ENCODE peak calls at places on chromosomes 13 and 19, in four cellular contexts. E, Y, I and N are unnamed samples.

GRCh38 chr13:46817081-46817480 is 20.1 kb upstream of the ESD start:
- DNase-seq in Y (no peak), E (no peak), I (no peak), N (no peak)

GRCh38 chr19:31226536-31226935 is 122.7 kb downstream of the TSHZ3 start:
- DNase-seq in I (no peak), Y (no peak), E (no peak), N (no peak)

GRCh38 chr13:36421447-36421846 is 10.8 kb upstream of the CCNA1 start:
- DNase-seq in I (no peak), E (no peak), Y (no peak), N (no peak)

GRCh38 chr19:12703056-12703455 is 6.6 kb upstream of the FBXW9 start:
- DNase-seq in Y (no peak), I (no peak), E (peak), N (no peak)

GRCh38 chr13:31201341-31202024 is 1.7 kb downstream of the B3GLCT start:
- DNase-seq in Y (no peak), E (peak), I (no peak), N (no peak)

GRCh38 chr19:21328402-21328801 is 808 bp downstream of the ZNF708 start:
- DNase-seq in E (no peak), I (no peak), Y (no peak), N (no peak)

GRCh38 chr19:19458110-19458816 is 52.8 kb downstream of the GATAD2A start:
- DNase-seq in E (no peak), Y (no peak), I (no peak), N (no peak)

GRCh38 chr13:114131581-114132418 is 623 bp downstream of the RASA3 start:
- DNase-seq in I (no peak), Y (peak), E (no peak), N (no peak)

GRCh38 chr19:4538601-4538954 is 1.3 kb downstream of the LRG1 start:
- DNase-seq in I (no peak), Y (no peak), E (no peak), N (no peak)

GRCh38 chr13:30880756-30881155 is 25.3 kb upstream of the MEDAG start:
- DNase-seq in Y (no peak), I (no peak), E (peak), N (no peak)

GRCh38 chr13:45333973-45334922 is 6.7 kb downstream of the TPT1 start:
- DNase-seq in E (peak), Y (peak), I (no peak), N (peak)

GRCh38 chr13:102917019-102917418 is 71.2 kb downstream of the ERCC5 start:
- DNase-seq in I (no peak), E (no peak), Y (no peak), N (no peak)

GRCh38 chr19:46697142-46697960 is 19.6 kb downstream of the PRKD2 start:
- DNase-seq in E (peak), I (peak), Y (no peak), N (peak)

GRCh38 chr19:3360494-3361383 is 5.6 kb upstream of the NFIC start:
- DNase-seq in I (peak), E (no peak), Y (peak), N (peak)

GRCh38 chr13:45584816-45585215 is 30.7 kb downstream of the ERICH6B start:
- DNase-seq in I (no peak), Y (no peak), E (no peak), N (no peak)

GRCh38 chr19:17949956-17950309 is 17.0 kb upstream of the KCNN1 start:
- DNase-seq in Y (no peak), E (no peak), I (no peak), N (no peak)

GRCh38 chr13:111330211-111330610 is 9.8 kb downstream of the TEX29 start:
- DNase-seq in Y (no peak), E (no peak), I (no peak), N (no peak)

GRCh38 chr19:50203281-50204080 is at the start of gene MYH14:
- DNase-seq in E (no peak), Y (no peak), I (peak), N (peak)

GRCh38 chr13:26709461-26709860 is 51.1 kb downstream of the GPR12 start:
- DNase-seq in I (no peak), E (no peak), Y (no peak), N (no peak)
- H3K27ac ChIP-seq in I (no peak), E (no peak), Y (no peak), N (no peak)

GRCh38 chr19:34366670-34367423 is 1.9 kb downstream of the GPI start:
- DNase-seq in E (peak), Y (no peak), I (no peak), N (peak)
- H3K27ac ChIP-seq in E (no peak), Y (peak), I (no peak), N (no peak)

GRCh38 chr13:74056829-74057564 is 77.2 kb downstream of the KLF12 start:
- DNase-seq in Y (no peak), E (no peak), I (no peak), N (no peak)
- H3K27ac ChIP-seq in Y (no peak), E (no peak), I (no peak), N (no peak)

DNA sequence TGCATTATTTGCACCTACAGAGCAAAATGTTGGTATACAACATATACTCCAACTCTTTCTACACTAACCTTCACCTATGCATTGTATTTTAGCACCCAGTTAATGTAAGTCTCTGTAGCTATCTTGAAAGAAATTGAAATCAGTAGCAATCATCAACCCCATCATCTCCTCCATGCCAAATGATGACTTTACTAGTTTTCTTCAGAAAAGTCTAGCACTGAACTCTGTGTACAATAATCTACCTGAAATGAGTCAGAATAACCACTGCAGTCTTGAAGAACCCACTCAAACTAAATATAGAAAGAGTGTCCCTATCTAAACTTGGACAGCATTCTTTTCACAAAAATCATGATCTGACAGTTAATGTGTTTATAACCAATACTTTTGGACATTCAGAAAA is 9.8 kb downstream of the IRS2 start:
- DNase-seq in Y (no peak), E (peak), I (no peak), N (no peak)
- H3K27ac ChIP-seq in Y (no peak), E (no peak), I (no peak), N (no peak)

DNA sequence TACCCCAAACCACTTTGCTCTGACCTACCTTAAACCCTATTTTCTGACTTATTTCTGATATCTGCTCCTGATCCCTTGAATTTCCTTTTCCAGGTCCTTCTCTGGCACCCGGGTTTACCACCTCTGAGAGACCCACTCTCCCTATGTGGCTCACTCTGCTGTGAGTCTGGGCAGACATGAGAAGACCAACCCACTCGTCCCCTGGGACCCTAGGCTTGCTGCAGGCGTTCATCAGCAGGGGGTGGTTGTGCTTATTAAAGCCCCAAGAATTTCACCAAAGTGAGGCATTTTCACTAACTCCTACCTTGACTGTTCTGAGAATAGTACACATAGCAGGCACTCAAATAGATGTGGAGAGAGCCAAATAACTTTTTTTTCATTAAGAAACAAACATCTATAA is 220.1 kb downstream of the KLF12 start:
- DNase-seq in I (no peak), Y (no peak), E (no peak), N (no peak)
- H3K27ac ChIP-seq in I (no peak), Y (no peak), E (no peak), N (no peak)

GRCh38 chr13:28475916-28476725 is 18.8 kb downstream of the FLT1 start:
- DNase-seq in E (peak), I (no peak), Y (no peak), N (peak)
- H3K27ac ChIP-seq in E (peak), I (no peak), Y (no peak), N (no peak)